ENCODE peak calls at places on chromosomes 3 and 15, in five cellular contexts. One of them, this sample, is unnamed.

GRCh38 chr3:112131111-112131510 is 1.9 kb downstream of the GCSAM start:
- DNase-seq in right lobe of liver: no peak
- DNase-seq in PC-3: no peak
- DNase-seq in kidney epithelial cell: no peak
- DNase-seq in endothelial cell: no peak
- DNase-seq in this sample: no peak

GRCh38 chr15:59104912-59105732 is at the start of gene CCNB2:
- DNase-seq in right lobe of liver: peak
- DNase-seq in PC-3: peak
- DNase-seq in kidney epithelial cell: peak
- DNase-seq in endothelial cell: peak
- DNase-seq in this sample: peak

GRCh38 chr15:86077070-86077469 is 2.6 kb upstream of the AGBL1 start:
- DNase-seq in right lobe of liver: no peak
- DNase-seq in PC-3: no peak
- DNase-seq in kidney epithelial cell: no peak
- DNase-seq in endothelial cell: no peak
- DNase-seq in this sample: no peak

GRCh38 chr15:57427367-57427821 is 51.1 kb downstream of the CGNL1 start:
- DNase-seq in right lobe of liver: peak
- DNase-seq in PC-3: peak
- DNase-seq in kidney epithelial cell: no peak
- DNase-seq in endothelial cell: no peak
- DNase-seq in this sample: no peak

GRCh38 chr15:64979252-64979710 is 10.4 kb downstream of the SPG21 start:
- DNase-seq in right lobe of liver: no peak
- DNase-seq in PC-3: no peak
- DNase-seq in kidney epithelial cell: no peak
- DNase-seq in endothelial cell: no peak
- DNase-seq in this sample: peak

GRCh38 chr3:58556761-58557181 is 19.8 kb upstream of the ACOX2 start:
- DNase-seq in right lobe of liver: peak
- DNase-seq in PC-3: no peak
- DNase-seq in kidney epithelial cell: no peak
- DNase-seq in endothelial cell: no peak
- DNase-seq in this sample: no peak

GRCh38 chr3:101131767-101132166 is 138.5 kb upstream of the ABI3BP start:
- DNase-seq in right lobe of liver: no peak
- DNase-seq in PC-3: peak
- DNase-seq in kidney epithelial cell: no peak
- DNase-seq in endothelial cell: no peak
- DNase-seq in this sample: no peak

GRCh38 chr3:122936335-122936734 is 91.2 kb downstream of the SEMA5B start:
- DNase-seq in right lobe of liver: no peak
- DNase-seq in PC-3: no peak
- DNase-seq in kidney epithelial cell: no peak
- DNase-seq in endothelial cell: no peak
- DNase-seq in this sample: no peak

GRCh38 chr15:33150516-33150915 is 44.0 kb downstream of the FMN1 start:
- DNase-seq in right lobe of liver: no peak
- DNase-seq in PC-3: no peak
- DNase-seq in kidney epithelial cell: peak
- DNase-seq in endothelial cell: no peak
- DNase-seq in this sample: no peak

GRCh38 chr15:64739216-64739976 is 36.0 kb downstream of the RBPMS2 start:
- DNase-seq in right lobe of liver: no peak
- DNase-seq in PC-3: no peak
- DNase-seq in kidney epithelial cell: no peak
- DNase-seq in endothelial cell: no peak
- DNase-seq in this sample: no peak

GRCh38 chr15:74400313-74400850 is 32.9 kb upstream of the CYP11A1 start:
- DNase-seq in right lobe of liver: no peak
- DNase-seq in PC-3: no peak
- DNase-seq in kidney epithelial cell: no peak
- DNase-seq in endothelial cell: no peak
- DNase-seq in this sample: no peak

GRCh38 chr3:105866656-105867653 is 1.9 kb downstream of the CBLB start:
- DNase-seq in right lobe of liver: no peak
- DNase-seq in PC-3: peak
- DNase-seq in kidney epithelial cell: no peak
- DNase-seq in endothelial cell: no peak
- DNase-seq in this sample: peak

GRCh38 chr3:152853196-152853595 is 18.3 kb downstream of the P2RY1 start:
- DNase-seq in right lobe of liver: no peak
- DNase-seq in PC-3: no peak
- DNase-seq in kidney epithelial cell: no peak
- DNase-seq in endothelial cell: no peak
- DNase-seq in this sample: no peak

GRCh38 chr3:58116161-58116955 is 94.4 kb downstream of the DNASE1L3 start:
- DNase-seq in right lobe of liver: no peak
- DNase-seq in PC-3: no peak
- DNase-seq in kidney epithelial cell: no peak
- DNase-seq in endothelial cell: no peak
- DNase-seq in this sample: no peak

GRCh38 chr3:118941236-118941635 is 93.4 kb downstream of the IGSF11 start:
- DNase-seq in right lobe of liver: no peak
- DNase-seq in PC-3: no peak
- DNase-seq in kidney epithelial cell: no peak
- DNase-seq in endothelial cell: no peak
- DNase-seq in this sample: no peak

GRCh38 chr3:46083956-46084355 is 56.7 kb upstream of the XCR1 start:
- DNase-seq in right lobe of liver: no peak
- DNase-seq in PC-3: peak
- DNase-seq in kidney epithelial cell: no peak
- DNase-seq in endothelial cell: no peak
- DNase-seq in this sample: no peak

GRCh38 chr3:97515076-97515475 is 249.5 kb upstream of the ARL6 start:
- DNase-seq in right lobe of liver: no peak
- DNase-seq in PC-3: no peak
- DNase-seq in kidney epithelial cell: no peak
- DNase-seq in endothelial cell: no peak
- DNase-seq in this sample: no peak

GRCh38 chr15:39453500-39454073 is 127.3 kb upstream of the THBS1 start:
- DNase-seq in right lobe of liver: no peak
- DNase-seq in PC-3: no peak
- DNase-seq in kidney epithelial cell: no peak
- DNase-seq in endothelial cell: no peak
- DNase-seq in this sample: no peak

GRCh38 chr15:56251315-56252091 is 7.8 kb upstream of the RFX7 start:
- DNase-seq in right lobe of liver: no peak
- DNase-seq in PC-3: no peak
- DNase-seq in kidney epithelial cell: no peak
- DNase-seq in endothelial cell: no peak
- DNase-seq in this sample: peak

GRCh38 chr15:56250626-56251025 is 6.9 kb upstream of the RFX7 start:
- DNase-seq in right lobe of liver: no peak
- DNase-seq in PC-3: no peak
- DNase-seq in kidney epithelial cell: no peak
- DNase-seq in endothelial cell: no peak
- DNase-seq in this sample: no peak

GRCh38 chr15:56248276-56248675 is 4.6 kb upstream of the RFX7 start:
- DNase-seq in right lobe of liver: no peak
- DNase-seq in PC-3: no peak
- DNase-seq in kidney epithelial cell: no peak
- DNase-seq in endothelial cell: no peak
- DNase-seq in this sample: no peak

GRCh38 chr15:56247266-56247665 is 3.6 kb upstream of the RFX7 start:
- DNase-seq in right lobe of liver: no peak
- DNase-seq in PC-3: no peak
- DNase-seq in kidney epithelial cell: no peak
- DNase-seq in endothelial cell: no peak
- DNase-seq in this sample: no peak

DNA sequence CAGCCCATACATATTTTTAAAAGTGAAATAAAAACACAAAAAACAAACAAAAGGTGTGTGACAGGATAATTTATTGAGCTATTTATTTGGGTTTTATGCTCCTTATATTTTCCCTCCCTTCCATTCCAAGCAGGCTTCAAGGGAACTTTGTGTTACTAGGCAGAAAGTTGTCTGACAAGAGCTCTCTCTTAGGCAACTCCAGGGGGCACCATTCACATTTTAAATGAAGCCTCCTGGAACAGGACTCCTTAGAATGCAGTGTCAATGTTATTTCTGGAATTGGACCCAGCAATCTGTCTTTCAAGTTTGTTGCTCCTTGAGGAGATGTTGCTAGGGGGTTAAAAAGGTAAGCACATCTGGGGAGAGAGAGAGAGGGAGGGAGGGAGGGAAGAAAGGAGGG is 5.4 kb upstream of the RFX7 start:
- DNase-seq in right lobe of liver: no peak
- DNase-seq in PC-3: peak
- DNase-seq in kidney epithelial cell: peak
- DNase-seq in endothelial cell: peak
- DNase-seq in this sample: no peak
- TF ChIP-seq CTCF in right lobe of liver: peak
- TF ChIP-seq CTCF in PC-3: peak
- TF ChIP-seq CTCF in kidney epithelial cell: peak
- TF ChIP-seq CTCF in endothelial cell: no peak
- TF ChIP-seq CTCF in this sample: no peak

GRCh38 chr3:55017876-55018275 is 90.0 kb upstream of the LRTM1 start:
- DNase-seq in right lobe of liver: no peak
- DNase-seq in PC-3: no peak
- DNase-seq in kidney epithelial cell: no peak
- DNase-seq in endothelial cell: no peak
- DNase-seq in this sample: no peak

GRCh38 chr3:55012091-55012490 is 84.2 kb upstream of the LRTM1 start:
- DNase-seq in right lobe of liver: no peak
- DNase-seq in PC-3: no peak
- DNase-seq in kidney epithelial cell: no peak
- DNase-seq in endothelial cell: no peak
- DNase-seq in this sample: no peak

GRCh38 chr3:55009372-55009771 is 81.5 kb upstream of the LRTM1 start:
- DNase-seq in right lobe of liver: no peak
- DNase-seq in PC-3: no peak
- DNase-seq in kidney epithelial cell: no peak
- DNase-seq in endothelial cell: no peak
- DNase-seq in this sample: no peak

GRCh38 chr3:55014081-55014480 is 86.2 kb upstream of the LRTM1 start:
- DNase-seq in right lobe of liver: no peak
- DNase-seq in PC-3: no peak
- DNase-seq in kidney epithelial cell: no peak
- DNase-seq in endothelial cell: no peak
- DNase-seq in this sample: no peak

DNA sequence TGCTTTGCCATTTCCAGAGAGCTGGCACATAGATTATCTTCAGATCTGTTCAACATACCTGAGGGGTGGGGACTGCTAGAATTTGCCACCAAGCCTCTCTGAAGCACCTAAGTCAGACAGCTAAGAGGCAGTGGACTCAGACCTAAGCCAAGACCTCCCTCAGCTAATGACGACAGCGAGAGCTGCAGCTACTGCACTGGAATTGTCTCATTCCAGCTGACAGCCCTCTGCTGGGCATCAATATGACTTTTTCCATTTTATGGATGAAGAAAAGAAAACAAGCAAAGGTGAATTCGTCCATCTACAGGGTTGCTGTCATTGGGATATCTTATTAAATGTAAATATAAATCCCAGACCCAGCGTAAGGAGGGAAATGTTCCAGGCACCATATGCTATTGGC is 85.3 kb upstream of the LRTM1 start:
- DNase-seq in right lobe of liver: no peak
- DNase-seq in PC-3: peak
- DNase-seq in kidney epithelial cell: no peak
- DNase-seq in endothelial cell: no peak
- DNase-seq in this sample: no peak
- TF ChIP-seq CTCF in right lobe of liver: no peak
- TF ChIP-seq CTCF in PC-3: peak
- TF ChIP-seq CTCF in kidney epithelial cell: no peak
- TF ChIP-seq CTCF in endothelial cell: no peak
- TF ChIP-seq CTCF in this sample: no peak

GRCh38 chr15:75840659-75841058 is 2.6 kb upstream of the UBE2Q2 start:
- DNase-seq in right lobe of liver: no peak
- DNase-seq in PC-3: peak
- DNase-seq in kidney epithelial cell: no peak
- DNase-seq in endothelial cell: no peak
- DNase-seq in this sample: no peak

GRCh38 chr15:75835990-75836952 is 7.0 kb upstream of the UBE2Q2 start:
- DNase-seq in right lobe of liver: no peak
- DNase-seq in PC-3: no peak
- DNase-seq in kidney epithelial cell: no peak
- DNase-seq in endothelial cell: no peak
- DNase-seq in this sample: no peak

GRCh38 chr15:75832114-75832513 is 11.1 kb upstream of the UBE2Q2 start:
- DNase-seq in right lobe of liver: no peak
- DNase-seq in PC-3: no peak
- DNase-seq in kidney epithelial cell: no peak
- DNase-seq in endothelial cell: no peak
- DNase-seq in this sample: no peak

GRCh38 chr15:75834011-75834410 is 9.2 kb upstream of the UBE2Q2 start:
- DNase-seq in right lobe of liver: no peak
- DNase-seq in PC-3: no peak
- DNase-seq in kidney epithelial cell: no peak
- DNase-seq in endothelial cell: no peak
- DNase-seq in this sample: no peak

GRCh38 chr15:75836953-75837321 is 6.3 kb upstream of the UBE2Q2 start:
- DNase-seq in right lobe of liver: no peak
- DNase-seq in PC-3: peak
- DNase-seq in kidney epithelial cell: peak
- DNase-seq in endothelial cell: no peak
- DNase-seq in this sample: no peak
- TF ChIP-seq CTCF in right lobe of liver: no peak
- TF ChIP-seq CTCF in PC-3: no peak
- TF ChIP-seq CTCF in kidney epithelial cell: no peak
- TF ChIP-seq CTCF in endothelial cell: no peak
- TF ChIP-seq CTCF in this sample: no peak

GRCh38 chr3:57093489-57093888 is 33.0 kb downstream of the SPATA12 start:
- DNase-seq in right lobe of liver: no peak
- DNase-seq in PC-3: no peak
- DNase-seq in kidney epithelial cell: no peak
- DNase-seq in endothelial cell: no peak
- DNase-seq in this sample: no peak
- TF ChIP-seq CTCF in right lobe of liver: no peak
- TF ChIP-seq CTCF in PC-3: peak
- TF ChIP-seq CTCF in kidney epithelial cell: no peak
- TF ChIP-seq CTCF in endothelial cell: no peak
- TF ChIP-seq CTCF in this sample: no peak

This sample was measured in nephron progenitor cell.